ENCODE peak calls at places on chromosomes 1 and 21, in nine cellular contexts. One of them, this sample, is unnamed.

GRCh38 chr1:222522105-222522915 is 25.6 kb downstream of the HHIPL2 start:
- DNase-seq in endodermal cell: no peak
- DNase-seq in activated naive CD4-positive, alpha-beta T cell treated with anti-CD3 and anti-CD28 coated beads, Interleukin-2, amount 10 ng/mL, durations not matched to agents 7 days and 5 days: no peak
- DNase-seq in naive thymus-derived CD8-positive, alpha-beta T cell: no peak
- DNase-seq in sigmoid colon: no peak
- DNase-seq in C1 segment of cervical spinal cord: no peak
- DNase-seq in NCI-H1436: no peak
- DNase-seq in skeletal muscle cell: no peak
- DNase-seq in endothelial cell: no peak
- DNase-seq in this sample: no peak

GRCh38 chr1:221884821-221885220 is 142.9 kb upstream of the DUSP10 start:
- DNase-seq in endodermal cell: no peak
- DNase-seq in activated naive CD4-positive, alpha-beta T cell treated with anti-CD3 and anti-CD28 coated beads, Interleukin-2, amount 10 ng/mL, durations not matched to agents 7 days and 5 days: no peak
- DNase-seq in naive thymus-derived CD8-positive, alpha-beta T cell: no peak
- DNase-seq in sigmoid colon: no peak
- DNase-seq in C1 segment of cervical spinal cord: no peak
- DNase-seq in NCI-H1436: no peak
- DNase-seq in skeletal muscle cell: no peak
- DNase-seq in endothelial cell: no peak
- DNase-seq in this sample: no peak

GRCh38 chr1:51378871-51379270 is 48.5 kb upstream of the TTC39A start:
- DNase-seq in endodermal cell: no peak
- DNase-seq in activated naive CD4-positive, alpha-beta T cell treated with anti-CD3 and anti-CD28 coated beads, Interleukin-2, amount 10 ng/mL, durations not matched to agents 7 days and 5 days: no peak
- DNase-seq in naive thymus-derived CD8-positive, alpha-beta T cell: no peak
- DNase-seq in sigmoid colon: no peak
- DNase-seq in C1 segment of cervical spinal cord: no peak
- DNase-seq in NCI-H1436: no peak
- DNase-seq in skeletal muscle cell: no peak
- DNase-seq in endothelial cell: no peak
- DNase-seq in this sample: no peak

GRCh38 chr1:112515311-112516009 is 6.7 kb downstream of the WNT2B start:
- DNase-seq in endodermal cell: peak
- DNase-seq in activated naive CD4-positive, alpha-beta T cell treated with anti-CD3 and anti-CD28 coated beads, Interleukin-2, amount 10 ng/mL, durations not matched to agents 7 days and 5 days: no peak
- DNase-seq in naive thymus-derived CD8-positive, alpha-beta T cell: no peak
- DNase-seq in sigmoid colon: no peak
- DNase-seq in C1 segment of cervical spinal cord: no peak
- DNase-seq in NCI-H1436: no peak
- DNase-seq in skeletal muscle cell: no peak
- DNase-seq in endothelial cell: no peak
- DNase-seq in this sample: no peak

GRCh38 chr1:173409613-173410012 is 67.5 kb upstream of the PRDX6 start:
- DNase-seq in endodermal cell: no peak
- DNase-seq in activated naive CD4-positive, alpha-beta T cell treated with anti-CD3 and anti-CD28 coated beads, Interleukin-2, amount 10 ng/mL, durations not matched to agents 7 days and 5 days: no peak
- DNase-seq in naive thymus-derived CD8-positive, alpha-beta T cell: no peak
- DNase-seq in sigmoid colon: no peak
- DNase-seq in C1 segment of cervical spinal cord: no peak
- DNase-seq in NCI-H1436: no peak
- DNase-seq in skeletal muscle cell: peak
- DNase-seq in endothelial cell: no peak
- DNase-seq in this sample: no peak

GRCh38 chr1:215749423-215749822 is 182.3 kb downstream of the KCTD3 start:
- DNase-seq in endodermal cell: no peak
- DNase-seq in activated naive CD4-positive, alpha-beta T cell treated with anti-CD3 and anti-CD28 coated beads, Interleukin-2, amount 10 ng/mL, durations not matched to agents 7 days and 5 days: no peak
- DNase-seq in naive thymus-derived CD8-positive, alpha-beta T cell: no peak
- DNase-seq in sigmoid colon: no peak
- DNase-seq in C1 segment of cervical spinal cord: no peak
- DNase-seq in NCI-H1436: no peak
- DNase-seq in skeletal muscle cell: peak
- DNase-seq in endothelial cell: no peak
- DNase-seq in this sample: no peak

GRCh38 chr21:46409641-46410406 is 48.9 kb upstream of the DIP2A start:
- DNase-seq in endodermal cell: no peak
- DNase-seq in activated naive CD4-positive, alpha-beta T cell treated with anti-CD3 and anti-CD28 coated beads, Interleukin-2, amount 10 ng/mL, durations not matched to agents 7 days and 5 days: no peak
- DNase-seq in naive thymus-derived CD8-positive, alpha-beta T cell: no peak
- DNase-seq in sigmoid colon: no peak
- DNase-seq in C1 segment of cervical spinal cord: no peak
- DNase-seq in NCI-H1436: no peak
- DNase-seq in skeletal muscle cell: no peak
- DNase-seq in endothelial cell: no peak
- DNase-seq in this sample: no peak

GRCh38 chr1:145891143-145891542 is 5.5 kb upstream of the ANKRD35 start:
- DNase-seq in endodermal cell: no peak
- DNase-seq in activated naive CD4-positive, alpha-beta T cell treated with anti-CD3 and anti-CD28 coated beads, Interleukin-2, amount 10 ng/mL, durations not matched to agents 7 days and 5 days: no peak
- DNase-seq in naive thymus-derived CD8-positive, alpha-beta T cell: no peak
- DNase-seq in sigmoid colon: no peak
- DNase-seq in C1 segment of cervical spinal cord: no peak
- DNase-seq in NCI-H1436: no peak
- DNase-seq in skeletal muscle cell: peak
- DNase-seq in endothelial cell: no peak
- DNase-seq in this sample: no peak

GRCh38 chr1:207084241-207084640 is 4.4 kb upstream of the C4BPB start:
- DNase-seq in endodermal cell: no peak
- DNase-seq in activated naive CD4-positive, alpha-beta T cell treated with anti-CD3 and anti-CD28 coated beads, Interleukin-2, amount 10 ng/mL, durations not matched to agents 7 days and 5 days: no peak
- DNase-seq in naive thymus-derived CD8-positive, alpha-beta T cell: no peak
- DNase-seq in sigmoid colon: no peak
- DNase-seq in C1 segment of cervical spinal cord: no peak
- DNase-seq in NCI-H1436: no peak
- DNase-seq in skeletal muscle cell: no peak
- DNase-seq in endothelial cell: no peak
- DNase-seq in this sample: no peak

GRCh38 chr1:198253668-198254067 is 96.9 kb downstream of the NEK7 start:
- DNase-seq in endodermal cell: no peak
- DNase-seq in activated naive CD4-positive, alpha-beta T cell treated with anti-CD3 and anti-CD28 coated beads, Interleukin-2, amount 10 ng/mL, durations not matched to agents 7 days and 5 days: no peak
- DNase-seq in naive thymus-derived CD8-positive, alpha-beta T cell: no peak
- DNase-seq in sigmoid colon: no peak
- DNase-seq in C1 segment of cervical spinal cord: no peak
- DNase-seq in NCI-H1436: no peak
- DNase-seq in skeletal muscle cell: peak
- DNase-seq in endothelial cell: no peak
- DNase-seq in this sample: no peak

GRCh38 chr1:206842851-206843250 is 22.6 kb upstream of the IL20 start:
- DNase-seq in endodermal cell: no peak
- DNase-seq in activated naive CD4-positive, alpha-beta T cell treated with anti-CD3 and anti-CD28 coated beads, Interleukin-2, amount 10 ng/mL, durations not matched to agents 7 days and 5 days: no peak
- DNase-seq in naive thymus-derived CD8-positive, alpha-beta T cell: no peak
- DNase-seq in sigmoid colon: no peak
- DNase-seq in C1 segment of cervical spinal cord: no peak
- DNase-seq in NCI-H1436: no peak
- DNase-seq in skeletal muscle cell: no peak
- DNase-seq in endothelial cell: no peak
- DNase-seq in this sample: no peak

GRCh38 chr1:9822897-9823692 is 670 bp downstream of the CLSTN1 start:
- DNase-seq in endodermal cell: peak
- DNase-seq in activated naive CD4-positive, alpha-beta T cell treated with anti-CD3 and anti-CD28 coated beads, Interleukin-2, amount 10 ng/mL, durations not matched to agents 7 days and 5 days: peak
- DNase-seq in naive thymus-derived CD8-positive, alpha-beta T cell: no peak
- DNase-seq in sigmoid colon: peak
- DNase-seq in C1 segment of cervical spinal cord: peak
- DNase-seq in NCI-H1436: no peak
- DNase-seq in skeletal muscle cell: no peak
- DNase-seq in endothelial cell: no peak
- DNase-seq in this sample: no peak

GRCh38 chr1:31712625-31713024 is 8.8 kb upstream of the COL16A1 start:
- DNase-seq in endodermal cell: peak
- DNase-seq in activated naive CD4-positive, alpha-beta T cell treated with anti-CD3 and anti-CD28 coated beads, Interleukin-2, amount 10 ng/mL, durations not matched to agents 7 days and 5 days: no peak
- DNase-seq in naive thymus-derived CD8-positive, alpha-beta T cell: no peak
- DNase-seq in sigmoid colon: peak
- DNase-seq in C1 segment of cervical spinal cord: no peak
- DNase-seq in NCI-H1436: no peak
- DNase-seq in skeletal muscle cell: no peak
- DNase-seq in endothelial cell: no peak
- DNase-seq in this sample: peak

GRCh38 chr1:81391100-81391828 is 409.5 kb upstream of the ADGRL2 start:
- DNase-seq in endodermal cell: no peak
- DNase-seq in activated naive CD4-positive, alpha-beta T cell treated with anti-CD3 and anti-CD28 coated beads, Interleukin-2, amount 10 ng/mL, durations not matched to agents 7 days and 5 days: no peak
- DNase-seq in naive thymus-derived CD8-positive, alpha-beta T cell: no peak
- DNase-seq in sigmoid colon: no peak
- DNase-seq in C1 segment of cervical spinal cord: no peak
- DNase-seq in NCI-H1436: no peak
- DNase-seq in skeletal muscle cell: no peak
- DNase-seq in endothelial cell: no peak
- DNase-seq in this sample: no peak

GRCh38 chr1:42922687-42923366 is 35.8 kb downstream of the SLC2A1 start:
- DNase-seq in endodermal cell: peak
- DNase-seq in activated naive CD4-positive, alpha-beta T cell treated with anti-CD3 and anti-CD28 coated beads, Interleukin-2, amount 10 ng/mL, durations not matched to agents 7 days and 5 days: peak
- DNase-seq in naive thymus-derived CD8-positive, alpha-beta T cell: peak
- DNase-seq in sigmoid colon: no peak
- DNase-seq in C1 segment of cervical spinal cord: peak
- DNase-seq in NCI-H1436: peak
- DNase-seq in skeletal muscle cell: no peak
- DNase-seq in endothelial cell: peak
- DNase-seq in this sample: peak

GRCh38 chr1:168636642-168637111 is 60.3 kb downstream of the XCL1 start:
- DNase-seq in endodermal cell: no peak
- DNase-seq in activated naive CD4-positive, alpha-beta T cell treated with anti-CD3 and anti-CD28 coated beads, Interleukin-2, amount 10 ng/mL, durations not matched to agents 7 days and 5 days: no peak
- DNase-seq in naive thymus-derived CD8-positive, alpha-beta T cell: no peak
- DNase-seq in sigmoid colon: peak
- DNase-seq in C1 segment of cervical spinal cord: peak
- DNase-seq in NCI-H1436: no peak
- DNase-seq in skeletal muscle cell: peak
- DNase-seq in endothelial cell: no peak
- DNase-seq in this sample: peak

GRCh38 chr1:43525995-43526394 is 4.7 kb upstream of the PTPRF start:
- DNase-seq in endodermal cell: no peak
- DNase-seq in activated naive CD4-positive, alpha-beta T cell treated with anti-CD3 and anti-CD28 coated beads, Interleukin-2, amount 10 ng/mL, durations not matched to agents 7 days and 5 days: no peak
- DNase-seq in naive thymus-derived CD8-positive, alpha-beta T cell: no peak
- DNase-seq in sigmoid colon: no peak
- DNase-seq in C1 segment of cervical spinal cord: no peak
- DNase-seq in NCI-H1436: no peak
- DNase-seq in skeletal muscle cell: peak
- DNase-seq in endothelial cell: no peak
- DNase-seq in this sample: no peak

GRCh38 chr1:19312782-19313635 is 883 bp downstream of the SLC66A1 start:
- DNase-seq in endodermal cell: no peak
- DNase-seq in activated naive CD4-positive, alpha-beta T cell treated with anti-CD3 and anti-CD28 coated beads, Interleukin-2, amount 10 ng/mL, durations not matched to agents 7 days and 5 days: peak
- DNase-seq in naive thymus-derived CD8-positive, alpha-beta T cell: no peak
- DNase-seq in sigmoid colon: peak
- DNase-seq in C1 segment of cervical spinal cord: no peak
- DNase-seq in NCI-H1436: no peak
- DNase-seq in skeletal muscle cell: no peak
- DNase-seq in endothelial cell: no peak
- DNase-seq in this sample: no peak

GRCh38 chr1:5933676-5934057 is 58.6 kb downstream of the NPHP4 start:
- DNase-seq in endodermal cell: no peak
- DNase-seq in activated naive CD4-positive, alpha-beta T cell treated with anti-CD3 and anti-CD28 coated beads, Interleukin-2, amount 10 ng/mL, durations not matched to agents 7 days and 5 days: no peak
- DNase-seq in naive thymus-derived CD8-positive, alpha-beta T cell: no peak
- DNase-seq in sigmoid colon: no peak
- DNase-seq in C1 segment of cervical spinal cord: no peak
- DNase-seq in NCI-H1436: no peak
- DNase-seq in skeletal muscle cell: no peak
- DNase-seq in endothelial cell: no peak
- DNase-seq in this sample: no peak

GRCh38 chr1:235919127-235919796 is 52.6 kb upstream of the LYST start:
- DNase-seq in endodermal cell: no peak
- DNase-seq in activated naive CD4-positive, alpha-beta T cell treated with anti-CD3 and anti-CD28 coated beads, Interleukin-2, amount 10 ng/mL, durations not matched to agents 7 days and 5 days: no peak
- DNase-seq in naive thymus-derived CD8-positive, alpha-beta T cell: no peak
- DNase-seq in sigmoid colon: no peak
- DNase-seq in C1 segment of cervical spinal cord: no peak
- DNase-seq in NCI-H1436: no peak
- DNase-seq in skeletal muscle cell: no peak
- DNase-seq in endothelial cell: no peak
- DNase-seq in this sample: no peak

GRCh38 chr1:108034396-108034795 is 69.4 kb upstream of the VAV3 start:
- DNase-seq in endodermal cell: no peak
- DNase-seq in activated naive CD4-positive, alpha-beta T cell treated with anti-CD3 and anti-CD28 coated beads, Interleukin-2, amount 10 ng/mL, durations not matched to agents 7 days and 5 days: no peak
- DNase-seq in naive thymus-derived CD8-positive, alpha-beta T cell: no peak
- DNase-seq in sigmoid colon: no peak
- DNase-seq in C1 segment of cervical spinal cord: no peak
- DNase-seq in NCI-H1436: no peak
- DNase-seq in skeletal muscle cell: no peak
- DNase-seq in endothelial cell: no peak
- DNase-seq in this sample: no peak

GRCh38 chr21:17798796-17799195 is 20.4 kb downstream of the C21orf91 start:
- DNase-seq in endodermal cell: no peak
- DNase-seq in activated naive CD4-positive, alpha-beta T cell treated with anti-CD3 and anti-CD28 coated beads, Interleukin-2, amount 10 ng/mL, durations not matched to agents 7 days and 5 days: no peak
- DNase-seq in naive thymus-derived CD8-positive, alpha-beta T cell: no peak
- DNase-seq in sigmoid colon: no peak
- DNase-seq in C1 segment of cervical spinal cord: no peak
- DNase-seq in NCI-H1436: no peak
- DNase-seq in skeletal muscle cell: no peak
- DNase-seq in endothelial cell: no peak
- DNase-seq in this sample: no peak

GRCh38 chr1:227774051-227774720 is 39.0 kb downstream of the SNAP47 start:
- DNase-seq in endodermal cell: no peak
- DNase-seq in activated naive CD4-positive, alpha-beta T cell treated with anti-CD3 and anti-CD28 coated beads, Interleukin-2, amount 10 ng/mL, durations not matched to agents 7 days and 5 days: peak
- DNase-seq in naive thymus-derived CD8-positive, alpha-beta T cell: peak
- DNase-seq in sigmoid colon: no peak
- DNase-seq in C1 segment of cervical spinal cord: no peak
- DNase-seq in NCI-H1436: no peak
- DNase-seq in skeletal muscle cell: no peak
- DNase-seq in endothelial cell: no peak
- DNase-seq in this sample: no peak

GRCh38 chr1:65059930-65060538 is 88.0 kb upstream of the AK4 start:
- DNase-seq in endodermal cell: no peak
- DNase-seq in activated naive CD4-positive, alpha-beta T cell treated with anti-CD3 and anti-CD28 coated beads, Interleukin-2, amount 10 ng/mL, durations not matched to agents 7 days and 5 days: no peak
- DNase-seq in naive thymus-derived CD8-positive, alpha-beta T cell: no peak
- DNase-seq in sigmoid colon: no peak
- DNase-seq in C1 segment of cervical spinal cord: peak
- DNase-seq in NCI-H1436: no peak
- DNase-seq in skeletal muscle cell: no peak
- DNase-seq in endothelial cell: no peak
- DNase-seq in this sample: no peak

GRCh38 chr1:200279810-200280411 is 129.9 kb downstream of the ZNF281 start:
- DNase-seq in endodermal cell: peak
- DNase-seq in activated naive CD4-positive, alpha-beta T cell treated with anti-CD3 and anti-CD28 coated beads, Interleukin-2, amount 10 ng/mL, durations not matched to agents 7 days and 5 days: peak
- DNase-seq in naive thymus-derived CD8-positive, alpha-beta T cell: no peak
- DNase-seq in sigmoid colon: no peak
- DNase-seq in C1 segment of cervical spinal cord: no peak
- DNase-seq in NCI-H1436: no peak
- DNase-seq in skeletal muscle cell: no peak
- DNase-seq in endothelial cell: peak
- DNase-seq in this sample: no peak

GRCh38 chr1:202343652-202344349 is 2.1 kb upstream of the UBE2T start:
- DNase-seq in endodermal cell: no peak
- DNase-seq in activated naive CD4-positive, alpha-beta T cell treated with anti-CD3 and anti-CD28 coated beads, Interleukin-2, amount 10 ng/mL, durations not matched to agents 7 days and 5 days: no peak
- DNase-seq in naive thymus-derived CD8-positive, alpha-beta T cell: no peak
- DNase-seq in sigmoid colon: no peak
- DNase-seq in C1 segment of cervical spinal cord: peak
- DNase-seq in NCI-H1436: peak
- DNase-seq in skeletal muscle cell: no peak
- DNase-seq in endothelial cell: no peak
- DNase-seq in this sample: no peak

GRCh38 chr1:87963566-87963965 is 634.9 kb downstream of the LMO4 start:
- DNase-seq in endodermal cell: no peak
- DNase-seq in activated naive CD4-positive, alpha-beta T cell treated with anti-CD3 and anti-CD28 coated beads, Interleukin-2, amount 10 ng/mL, durations not matched to agents 7 days and 5 days: no peak
- DNase-seq in naive thymus-derived CD8-positive, alpha-beta T cell: no peak
- DNase-seq in sigmoid colon: no peak
- DNase-seq in C1 segment of cervical spinal cord: no peak
- DNase-seq in NCI-H1436: no peak
- DNase-seq in skeletal muscle cell: peak
- DNase-seq in endothelial cell: no peak
- DNase-seq in this sample: no peak

GRCh38 chr21:45850181-45850580 is 131.4 kb upstream of the COL6A1 start:
- DNase-seq in endodermal cell: peak
- DNase-seq in activated naive CD4-positive, alpha-beta T cell treated with anti-CD3 and anti-CD28 coated beads, Interleukin-2, amount 10 ng/mL, durations not matched to agents 7 days and 5 days: no peak
- DNase-seq in naive thymus-derived CD8-positive, alpha-beta T cell: no peak
- DNase-seq in sigmoid colon: peak
- DNase-seq in C1 segment of cervical spinal cord: no peak
- DNase-seq in NCI-H1436: no peak
- DNase-seq in skeletal muscle cell: no peak
- DNase-seq in endothelial cell: no peak
- DNase-seq in this sample: no peak

GRCh38 chr1:2098301-2098698 is 48.1 kb downstream of the PRKCZ start:
- DNase-seq in endodermal cell: no peak
- DNase-seq in activated naive CD4-positive, alpha-beta T cell treated with anti-CD3 and anti-CD28 coated beads, Interleukin-2, amount 10 ng/mL, durations not matched to agents 7 days and 5 days: no peak
- DNase-seq in naive thymus-derived CD8-positive, alpha-beta T cell: no peak
- DNase-seq in sigmoid colon: no peak
- DNase-seq in C1 segment of cervical spinal cord: no peak
- DNase-seq in NCI-H1436: no peak
- DNase-seq in skeletal muscle cell: no peak
- DNase-seq in endothelial cell: no peak
- DNase-seq in this sample: no peak

GRCh38 chr1:102107441-102107840 is 110.7 kb upstream of the OLFM3 start:
- DNase-seq in endodermal cell: no peak
- DNase-seq in activated naive CD4-positive, alpha-beta T cell treated with anti-CD3 and anti-CD28 coated beads, Interleukin-2, amount 10 ng/mL, durations not matched to agents 7 days and 5 days: no peak
- DNase-seq in naive thymus-derived CD8-positive, alpha-beta T cell: no peak
- DNase-seq in sigmoid colon: no peak
- DNase-seq in C1 segment of cervical spinal cord: no peak
- DNase-seq in NCI-H1436: no peak
- DNase-seq in skeletal muscle cell: no peak
- DNase-seq in endothelial cell: no peak
- DNase-seq in this sample: no peak

This sample was measured in tibial nerve.